ENCODE peak calls at places on chromosome 11, in seven cellular contexts. P, V, O, R, T, N and M are unnamed samples.

GRCh38 chr11:130999992-131000770 is 83.9 kb upstream of the SNX19 start:
- DNase-seq in T (no peak), V (no peak), R (no peak), P (no peak), O (no peak), N (peak), M (no peak)

GRCh38 chr11:110027627-110028371 is 65.4 kb upstream of the ZC3H12C start:
- DNase-seq in O (no peak), T (no peak), R (no peak), V (no peak), N (no peak), P (no peak), M (no peak)

GRCh38 chr11:111766834-111767142 is 599 bp upstream of the PPP2R1B start:
- DNase-seq in V (no peak), N (no peak), P (no peak), O (no peak), R (no peak), T (no peak), M (no peak)

GRCh38 chr11:46413755-46414465 is 22.3 kb upstream of the CHRM4 start:
- DNase-seq in P (no peak), R (no peak), V (no peak), T (no peak), N (peak), O (no peak), M (no peak)

GRCh38 chr11:2660357-2660939 is 39.3 kb downstream of the KCNQ1OT1 start:
- DNase-seq in R (no peak), O (no peak), T (no peak), V (no peak), P (no peak), N (no peak), M (no peak)

GRCh38 chr11:59901306-59901705 is 22.7 kb downstream of the OOSP3 start:
- DNase-seq in P (peak), R (no peak), V (no peak), O (peak), N (no peak), T (no peak), M (no peak)

GRCh38 chr11:57547854-57548377 is 10.5 kb downstream of the SMTNL1 start:
- DNase-seq in N (no peak), P (no peak), V (no peak), O (no peak), R (peak), T (no peak), M (no peak)

GRCh38 chr11:2802389-2803185 is 83.0 kb downstream of the CDKN1C start:
- DNase-seq in V (peak), O (no peak), R (no peak), P (peak), N (no peak), T (peak), M (peak)

GRCh38 chr11:21115999-21116398 is 446.6 kb downstream of the NELL1 start:
- DNase-seq in R (no peak), O (no peak), V (no peak), T (no peak), P (no peak), N (no peak), M (no peak)